ENCODE peak calls at places on chromosome 20, in four cellular contexts. U, F, Y and V are unnamed samples. For H3K4me1, the result is how much of the 10 kb centered on the place peaks cover.

GRCh38 chr20:38674178-38675133 is 49.8 kb upstream of the SLC32A1 start:
- DNase-seq in Y (no peak), F (peak), U (peak), V (no peak)

GRCh38 chr20:59055302-59055701 is 12.7 kb upstream of the PRELID3B start:
- DNase-seq in U (peak), Y (peak), F (no peak), V (no peak)

GRCh38 chr20:59515013-59515905 is 89.1 kb upstream of the PHACTR3 start:
- DNase-seq in Y (peak), F (peak), U (peak), V (peak)

GRCh38 chr20:14334306-14334930 is 3.0 kb downstream of the FLRT3 start:
- DNase-seq in U (peak), F (no peak), Y (peak), V (peak)

GRCh38 chr20:14178952-14179351 is 158.5 kb downstream of the FLRT3 start:
- DNase-seq in Y (no peak), F (no peak), U (no peak), V (no peak)

GRCh38 chr20:2172305-2173175 is 70.9 kb downstream of the STK35 start:
- DNase-seq in U (peak), Y (peak), F (peak), V (peak)

GRCh38 chr20:49886571-49887203 is 28.6 kb downstream of the SPATA2 start:
- DNase-seq in Y (no peak), U (no peak), F (no peak), V (no peak)

GRCh38 chr20:15918631-15919030 is 654.6 kb downstream of the KIF16B start:
- DNase-seq in F (no peak), U (no peak), Y (no peak), V (no peak)

GRCh38 chr20:7371518-7372158 is 568.6 kb downstream of the HAO1 start:
- DNase-seq in Y (no peak), F (no peak), U (peak), V (no peak)

GRCh38 chr20:44288252-44288651 is 22.8 kb downstream of the FITM2 start:
- DNase-seq in U (no peak), F (no peak), Y (no peak), V (no peak)

GRCh38 chr20:45899041-45899835 is 8.1 kb downstream of the CTSA start:
- DNase-seq in U (no peak), F (no peak), Y (no peak), V (no peak)

GRCh38 chr20:47187450-47188195 is 168.9 kb downstream of the ZMYND8 start:
- DNase-seq in F (no peak), U (no peak), Y (no peak), V (no peak)

GRCh38 chr20:61037498-61037897 is 214.6 kb upstream of the CDH4 start:
- DNase-seq in F (no peak), U (no peak), Y (peak), V (no peak)

GRCh38 chr20:45896641-45897161 is 5.6 kb downstream of the CTSA start:
- DNase-seq in Y (no peak), F (no peak), U (no peak), V (no peak)

GRCh38 chr20:1427457-1428054 is 34.7 kb upstream of the FKBP1A start:
- DNase-seq in U (no peak), Y (no peak), F (no peak), V (no peak)

GRCh38 chr20:3786126-3786484 is 435 bp downstream of the CENPB start:
- DNase-seq in F (peak), U (peak), Y (peak), V (no peak)

GRCh38 chr20:51404297-51405060 is 138.0 kb downstream of the NFATC2 start:
- DNase-seq in U (no peak), F (peak), Y (no peak), V (no peak)

GRCh38 chr20:63565021-63565698 is 8.9 kb downstream of the HELZ2 start:
- DNase-seq in Y (no peak), F (no peak), U (no peak), V (no peak)
- H3K4me1 ChIP-seq in Y (under half), F (under half), U (under half), V (under half)

DNA sequence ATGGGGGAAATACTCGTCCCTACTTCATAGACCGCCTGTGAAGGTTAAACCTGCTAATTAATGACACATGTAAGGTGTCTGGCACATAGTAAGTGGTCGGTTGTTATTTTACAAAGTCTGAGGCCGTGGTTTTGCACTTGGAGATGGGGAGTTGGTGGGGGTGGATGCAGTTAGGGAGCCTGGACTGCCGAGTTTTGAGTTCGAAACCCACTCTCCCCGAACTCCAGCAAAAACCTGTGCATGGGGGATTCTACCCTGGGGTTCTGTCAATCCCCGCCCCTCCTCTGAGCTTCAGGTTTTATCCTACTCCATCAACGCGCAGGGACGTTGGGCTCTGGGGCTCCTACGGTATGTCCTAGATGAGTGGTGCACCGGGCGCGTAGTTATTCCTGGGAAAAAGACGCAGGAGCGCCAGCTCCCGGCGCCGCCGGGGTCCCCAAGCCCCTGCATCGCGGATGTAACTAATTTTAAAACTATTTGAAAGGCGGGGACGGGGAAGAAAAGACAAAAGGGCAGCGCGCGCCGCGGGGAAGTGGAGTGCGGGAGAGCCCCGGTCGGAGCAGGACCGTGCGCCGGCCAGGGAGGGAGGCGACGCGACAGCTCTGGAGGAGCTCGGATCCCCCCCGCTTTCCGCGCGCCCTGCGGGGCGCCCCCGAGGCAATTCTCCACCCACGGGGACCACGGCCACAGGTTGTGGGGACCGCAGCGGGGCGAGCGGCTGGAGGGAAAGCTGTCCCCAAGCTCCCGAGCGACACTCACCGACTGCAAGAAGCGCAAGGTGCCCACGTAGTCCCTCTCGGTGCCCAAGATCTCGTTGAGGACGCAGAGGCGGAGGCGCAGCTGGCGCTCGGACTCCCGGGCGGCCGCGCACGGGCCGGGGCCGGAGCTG is 672 bp downstream of the PREX1 start:
- DNase-seq in Y (peak), F (peak), U (peak), V (no peak)
- H3K4me1 ChIP-seq in Y (under half), F (under half), U (under half), V (under half)

DNA sequence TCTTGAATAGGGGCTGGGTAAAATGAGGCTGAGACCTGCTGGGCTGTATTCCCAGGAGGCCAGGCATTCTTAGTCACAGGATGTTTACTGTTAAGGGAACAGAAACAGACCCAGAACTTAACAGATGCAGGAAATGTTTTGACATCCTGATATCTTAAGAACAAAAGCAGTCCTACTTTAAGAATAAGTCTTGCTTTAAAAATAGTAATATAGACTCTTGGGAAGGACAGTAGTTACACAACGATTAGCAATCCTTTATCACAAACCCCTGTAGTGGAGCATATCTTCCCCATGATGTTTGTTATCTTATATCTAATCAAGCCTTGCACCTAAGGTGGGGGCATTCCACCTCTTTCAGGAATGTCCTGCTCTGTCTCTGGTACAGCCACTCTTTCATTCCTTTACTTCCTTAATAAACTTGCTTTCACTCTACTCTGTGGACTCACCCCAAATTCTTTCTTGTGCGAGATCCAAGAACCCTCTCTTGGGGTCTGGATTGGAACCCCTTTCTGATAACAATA is 493.7 kb upstream of the SULF2 start:
- DNase-seq in Y (no peak), F (no peak), U (no peak), V (no peak)
- H3K4me1 ChIP-seq in Y (under half), F (under half), U (under half), V (under half)

DNA sequence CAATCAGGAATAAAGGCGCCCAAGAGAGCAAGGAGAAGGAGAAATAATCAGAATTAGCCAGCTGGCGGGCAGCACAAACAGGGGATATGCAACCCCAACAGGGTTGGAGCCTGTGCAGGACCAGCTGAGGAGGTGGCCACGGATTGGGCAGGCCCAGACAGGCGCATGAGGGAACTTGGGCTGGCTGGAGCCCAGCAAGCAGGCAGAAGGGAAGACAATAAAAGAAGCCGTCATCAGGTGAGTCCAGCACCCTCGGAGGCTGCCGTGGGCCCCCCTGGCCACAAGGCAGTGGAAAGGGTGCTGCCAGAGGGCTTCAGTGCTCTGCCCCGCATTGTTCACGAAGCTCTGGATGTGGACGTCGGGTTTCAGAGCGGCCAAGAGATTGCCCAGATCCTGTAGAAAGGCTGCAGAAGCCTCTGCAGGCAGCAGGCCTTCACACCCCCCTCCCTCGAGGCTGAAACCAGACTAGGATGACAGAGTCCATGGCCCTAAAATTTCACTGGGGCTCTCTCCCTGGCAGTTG is 28.4 kb upstream of the MAFB start:
- DNase-seq in Y (no peak), F (no peak), U (no peak), V (no peak)
- H3K4me1 ChIP-seq in Y (under half), F (under half), U (under half), V (under half)

GRCh38 chr20:32537657-32538525 is 47.2 kb downstream of the NOL4L start:
- DNase-seq in U (no peak), F (no peak), Y (no peak), V (no peak)
- H3K4me1 ChIP-seq in U (under half), F (under half), Y (under half), V (under half)

GRCh38 chr20:17969276-17969883 is 562 bp downstream of the MGME1 start:
- DNase-seq in Y (peak), F (no peak), U (peak), V (peak)
- H3K4me1 ChIP-seq in Y (half or more), F (half or more), U (half or more), V (under half)

GRCh38 chr20:6173481-6173880 is 50.7 kb upstream of the FERMT1 start:
- DNase-seq in U (no peak), Y (no peak), F (no peak), V (no peak)

GRCh38 chr20:6164421-6165341 is 41.9 kb upstream of the FERMT1 start:
- DNase-seq in F (no peak), Y (no peak), U (no peak), V (no peak)

GRCh38 chr20:6169251-6169650 is 46.4 kb upstream of the FERMT1 start:
- DNase-seq in F (no peak), U (no peak), Y (no peak), V (no peak)
- H3K4me1 ChIP-seq in F (under half), U (under half), Y (under half), V (under half)

DNA sequence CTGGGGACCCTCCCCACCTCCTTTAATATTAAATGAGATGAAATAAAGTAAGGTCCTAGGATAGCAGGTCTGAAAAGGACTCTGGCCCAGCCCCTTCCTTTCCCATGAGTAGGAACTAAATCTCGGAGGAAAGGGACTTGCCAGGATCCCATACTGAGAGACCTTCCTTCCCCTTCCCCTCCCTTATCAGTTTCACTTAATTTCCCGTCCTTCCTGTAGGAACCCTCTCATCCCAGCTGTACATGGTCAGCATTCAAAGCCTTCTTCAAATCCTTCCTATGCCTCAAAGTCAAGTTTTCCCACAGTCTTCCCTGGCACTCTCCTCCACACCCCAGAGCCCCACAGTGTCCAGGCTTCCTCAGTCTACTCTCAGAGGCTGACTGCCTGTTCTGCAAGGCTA is 71.3 kb upstream of the MYL9 start:
- DNase-seq in Y (no peak), F (no peak), U (no peak), V (no peak)
- H3K4me1 ChIP-seq in Y (half or more), F (half or more), U (half or more), V (half or more)